ENCODE peak calls at places on chromosomes 7 and 10, in four cellular contexts. V is body of pancreas, Y is psoas muscle, M is stomach. S is an unnamed sample. For H3K9me3 and H3K4me1, the result is how much of the 10 kb centered on the place peaks cover.

GRCh38 chr7:90681336-90682019 is 85.4 kb downstream of the CDK14 start:
- DNase-seq in V (no peak), Y (no peak), M (no peak), S (no peak)

GRCh38 chr7:72446566-72447462 is 34.7 kb upstream of the CALN1 start:
- DNase-seq in V (no peak), Y (no peak), M (no peak), S (no peak)

GRCh38 chr7:143085109-143085508 is 33.0 kb downstream of the OR6V1 start:
- DNase-seq in V (no peak), Y (no peak), M (no peak), S (no peak)

GRCh38 chr10:52258791-52259427 is 55.2 kb upstream of the DKK1 start:
- DNase-seq in V (no peak), Y (no peak), M (no peak), S (no peak)

GRCh38 chr7:30914611-30915601 is 3.3 kb downstream of the AQP1 start:
- DNase-seq in V (peak), Y (peak), M (no peak), S (peak)

GRCh38 chr7:131330299-131330698 is 2.6 kb downstream of the MKLN1 start:
- DNase-seq in V (no peak), Y (no peak), M (no peak), S (no peak)

GRCh38 chr7:43201912-43202311 is 89.5 kb downstream of the HECW1 start:
- DNase-seq in V (no peak), Y (no peak), M (no peak), S (no peak)

GRCh38 chr10:100847440-100847839 is 65.3 kb upstream of the SLF2 start:
- DNase-seq in V (no peak), Y (no peak), M (no peak), S (no peak)

GRCh38 chr7:133984023-133984422 is 143.1 kb upstream of the LRGUK start:
- DNase-seq in V (no peak), Y (no peak), M (no peak), S (no peak)

GRCh38 chr10:131739201-131739600 is 161.6 kb upstream of the PPP2R2D start:
- DNase-seq in V (no peak), Y (peak), M (peak), S (no peak)

GRCh38 chr7:87345962-87346371 is 503 bp downstream of the CROT start:
- DNase-seq in V (no peak), Y (no peak), M (no peak), S (no peak)

GRCh38 chr7:140209866-140210609 is 33.3 kb upstream of the KDM7A start:
- DNase-seq in V (no peak), Y (no peak), M (peak), S (no peak)

GRCh38 chr10:46326971-46327370 is 40.2 kb downstream of the ANTXRL start:
- DNase-seq in V (no peak), Y (no peak), M (no peak), S (no peak)

GRCh38 chr10:61804414-61804813 is 97.1 kb upstream of the ARID5B start:
- DNase-seq in V (no peak), Y (no peak), M (no peak), S (no peak)

GRCh38 chr10:62186999-62187695 is 81.5 kb downstream of the RTKN2 start:
- DNase-seq in V (no peak), Y (no peak), M (no peak), S (no peak)

GRCh38 chr10:58513189-58514101 is 773 bp downstream of the BICC1 start:
- DNase-seq in V (peak), Y (peak), M (peak), S (peak)

GRCh38 chr10:37667736-37668135 is 189.7 kb downstream of the ZNF248 start:
- DNase-seq in V (no peak), Y (no peak), M (no peak), S (no peak)
- H3K9me3 ChIP-seq in V (under half), Y (under half), M (under half), S (under half)

DNA sequence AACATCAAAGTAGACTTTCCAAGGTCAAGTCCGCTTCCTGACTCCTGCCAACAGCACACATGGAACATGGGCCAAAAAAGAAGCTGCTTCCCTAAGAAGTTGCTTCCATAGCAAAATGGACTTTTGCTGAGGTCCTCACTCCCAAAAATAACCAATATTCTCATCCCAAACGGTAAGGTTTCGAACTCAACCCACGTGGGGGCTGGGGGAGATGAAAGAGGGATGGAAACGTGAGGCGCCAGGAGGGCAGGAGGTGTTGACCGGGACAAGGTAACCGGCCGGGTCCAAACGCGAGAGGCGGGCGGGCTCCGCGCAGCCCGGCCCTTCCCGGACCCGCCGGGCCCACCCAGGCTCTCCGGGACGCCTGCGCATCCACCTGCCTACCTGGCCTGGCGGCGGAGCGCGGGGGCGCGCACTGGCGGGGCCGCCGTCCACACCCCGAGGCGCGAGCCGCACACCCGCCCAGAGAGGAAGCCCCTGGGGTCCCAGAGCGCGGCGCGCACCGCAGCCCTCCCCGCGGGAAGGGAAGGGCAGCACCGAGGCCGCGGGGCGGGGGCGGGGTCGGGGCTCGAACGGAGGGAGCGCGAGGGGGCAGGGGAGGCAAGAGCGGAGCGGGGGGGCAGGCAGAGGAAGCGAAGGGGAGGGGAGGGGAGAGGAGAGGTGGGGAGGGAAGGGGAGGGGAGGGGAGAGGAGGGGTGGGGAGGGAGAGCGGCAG is 740 bp downstream of the LMBR1 start:
- DNase-seq in V (peak), Y (peak), M (peak), S (no peak)
- H3K4me1 ChIP-seq in V (under half), Y (under half), M (under half), S (under half)

DNA sequence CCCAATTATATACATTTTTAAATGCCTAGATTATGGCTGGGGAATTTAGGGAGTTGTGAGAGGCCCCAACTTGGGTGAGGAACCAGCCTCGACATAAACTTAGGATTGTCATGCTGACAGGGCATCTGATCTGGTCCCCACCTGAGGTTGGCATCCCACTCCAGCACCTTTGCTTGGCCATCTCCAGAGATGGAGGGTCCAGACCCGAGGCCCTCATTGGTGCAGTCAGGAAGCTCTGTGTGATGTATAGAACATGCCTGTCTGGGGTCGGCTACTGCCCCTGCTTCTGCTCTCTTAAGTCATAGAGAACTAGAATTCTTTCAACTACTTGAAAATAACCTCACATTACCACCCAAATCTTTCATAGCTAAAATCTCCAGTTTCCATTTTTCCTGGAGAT is 153.8 kb downstream of the NRF1 start:
- DNase-seq in V (no peak), Y (no peak), M (no peak), S (no peak)
- H3K9me3 ChIP-seq in V (under half), Y (under half), M (under half), S (under half)

DNA sequence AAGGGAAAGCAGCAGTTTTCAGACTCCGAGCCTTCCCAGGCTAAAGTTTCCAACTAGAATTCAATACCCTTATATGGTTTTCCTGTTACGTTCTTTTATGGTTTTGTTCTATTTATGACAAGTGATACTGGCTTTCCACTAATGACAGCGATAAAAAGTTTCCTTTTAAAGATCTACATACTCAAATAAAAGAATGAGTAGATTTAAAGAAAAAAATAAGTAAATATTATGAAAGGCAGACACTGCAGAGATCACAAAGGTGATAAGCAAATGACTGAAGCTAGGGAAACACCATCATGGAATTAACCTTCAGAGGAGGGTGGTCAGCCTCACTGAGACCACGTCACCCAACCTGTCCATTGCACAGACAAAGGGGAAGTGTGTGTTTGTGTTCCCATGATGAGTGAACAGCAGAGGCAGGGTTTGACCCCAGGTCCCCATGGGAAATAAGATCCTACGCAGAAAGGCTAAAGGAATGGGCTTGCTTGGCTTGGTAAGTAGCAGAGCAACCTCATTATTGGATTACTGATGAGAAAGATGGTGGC is 4.0 kb downstream of the VSIR start:
- DNase-seq in V (no peak), Y (no peak), M (no peak), S (no peak)
- H3K4me1 ChIP-seq in V (half or more), Y (half or more), M (half or more), S (half or more)

DNA sequence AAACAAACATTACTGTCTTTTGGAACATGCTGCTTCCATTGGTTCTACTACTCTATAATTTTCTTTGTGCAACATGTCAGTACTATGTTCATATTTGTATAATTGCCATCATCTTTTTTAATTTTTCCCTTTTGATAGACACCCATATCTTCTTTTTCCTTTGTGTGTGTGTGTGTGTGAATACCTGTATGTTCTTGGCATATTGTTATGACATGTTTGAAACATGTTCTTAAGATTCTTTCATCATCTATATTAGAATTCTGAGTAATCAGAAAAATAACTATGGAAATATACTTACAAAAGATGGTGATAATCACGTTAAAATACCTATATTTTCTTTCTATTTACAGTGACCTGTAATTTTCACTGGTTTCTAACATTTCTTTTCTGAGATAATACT is 3.5 kb upstream of the CDK6 start:
- DNase-seq in V (no peak), Y (no peak), M (no peak), S (no peak)
- H3K9me3 ChIP-seq in V (under half), Y (under half), M (under half), S (under half)

GRCh38 chr10:26445411-26446031 is 7.4 kb downstream of the APBB1IP start:
- DNase-seq in V (no peak), Y (no peak), M (no peak), S (no peak)

GRCh38 chr10:26446258-26446657 is 8.1 kb downstream of the APBB1IP start:
- DNase-seq in V (no peak), Y (no peak), M (no peak), S (no peak)

GRCh38 chr10:26448706-26449435 is 10.7 kb downstream of the APBB1IP start:
- DNase-seq in V (no peak), Y (no peak), M (no peak), S (no peak)

GRCh38 chr10:26449726-26450125 is 11.6 kb downstream of the APBB1IP start:
- DNase-seq in V (no peak), Y (no peak), M (no peak), S (no peak)

GRCh38 chr10:26448292-26448691 is 10.2 kb downstream of the APBB1IP start:
- DNase-seq in V (no peak), Y (no peak), M (no peak), S (no peak)
- H3K4me1 ChIP-seq in V (under half), Y (under half), M (under half), S (under half)

GRCh38 chr7:157803906-157804305 is 467.1 kb downstream of the DNAJB6 start:
- DNase-seq in V (no peak), Y (no peak), M (no peak), S (no peak)
- H3K9me3 ChIP-seq in V (under half), Y (under half), M (under half), S (under half)